ENCODE peak calls at places on chromosomes 4 and X, in seven cellular contexts. P is PC-3, G is body of pancreas, Y is endothelial cell, K is suprapubic skin, J is fibroblast of lung, V is esophagus muscularis mucosa. D is an unnamed sample.

GRCh38 chrX:55841962-55842752 is 124.6 kb downstream of the RRAGB start:
- DNase-seq in G (no peak), J (no peak), Y (no peak), V (peak; percentile 57), K (no peak), P (no peak), D (no peak)

GRCh38 chrX:20026278-20026677 is 35.4 kb upstream of the BCLAF3 start:
- DNase-seq in J (peak; percentile 47), Y (no peak), P (peak; percentile 54), G (no peak), K (no peak), V (no peak), D (no peak)

GRCh38 chr4:21801661-21802355 is 146.8 kb downstream of the KCNIP4 start:
- DNase-seq in K (no peak), Y (no peak), V (no peak), J (no peak), G (no peak), P (peak; percentile 9), D (no peak)

GRCh38 chr4:10750714-10751113 is 66.1 kb upstream of the CLNK start:
- DNase-seq in P (no peak), J (no peak), V (no peak), K (no peak), G (no peak), Y (no peak), D (no peak)

GRCh38 chr4:13893221-13893620 is 265.7 kb upstream of the BOD1L1 start:
- DNase-seq in G (no peak), Y (no peak), V (no peak), J (no peak), K (no peak), P (no peak), D (no peak)

GRCh38 chrX:70089575-70090297 is 27.5 kb downstream of the OTUD6A start:
- DNase-seq in P (peak; percentile 74), V (no peak), Y (no peak), K (no peak), J (peak; percentile 5), G (no peak), D (no peak)

GRCh38 chr4:188178276-188178675 is 39.0 kb downstream of the TRIML1 start:
- DNase-seq in J (peak; percentile 8), P (peak; percentile 46), K (no peak), G (no peak), Y (no peak), V (no peak), D (no peak)

GRCh38 chrX:118847676-118848075 is 24.1 kb downstream of the ZCCHC12 start:
- DNase-seq in G (no peak), V (no peak), J (peak; percentile 57), P (peak; percentile 80), K (no peak), Y (peak; percentile 33), D (peak; percentile 49)

GRCh38 chr4:92198711-92199110 is 105.1 kb upstream of the GRID2 start:
- DNase-seq in P (peak; percentile 53), G (no peak), J (peak; percentile 87), K (no peak), V (no peak), Y (no peak), D (no peak)

GRCh38 chrX:133726211-133726630 is 259.2 kb downstream of the GPC3 start:
- DNase-seq in J (peak; percentile 53), P (peak; percentile 93), V (no peak), K (no peak), Y (no peak), G (no peak), D (no peak)

GRCh38 chr4:16056681-16057400 is 27.0 kb downstream of the PROM1 start:
- DNase-seq in K (no peak), G (peak; percentile 44), P (peak; percentile 5), Y (no peak), V (no peak), J (no peak), D (no peak)

GRCh38 chrX:100654256-100654655 is 10.3 kb downstream of the SRPX2 start:
- DNase-seq in K (no peak), V (no peak), P (peak; percentile 53), G (no peak), Y (no peak), J (peak; percentile 58), D (no peak)

GRCh38 chrX:40513012-40513411 is 67.8 kb upstream of the ATP6AP2 start:
- DNase-seq in G (no peak), K (no peak), Y (no peak), P (no peak), J (no peak), V (no peak), D (no peak)

GRCh38 chr4:25863906-25864418 is 1.2 kb upstream of the SEL1L3 start:
- DNase-seq in G (peak; percentile 35), J (no peak), Y (peak; percentile 26), K (no peak), V (no peak), P (no peak), D (no peak)

GRCh38 chr4:153934689-153935017 is 145.8 kb upstream of the SFRP2 start:
- DNase-seq in P (no peak), V (no peak), Y (no peak), J (no peak), G (no peak), K (no peak), D (no peak)

GRCh38 chrX:16466640-16467432 is 183.1 kb upstream of the S100G start:
- DNase-seq in G (no peak), P (peak; percentile 84), K (no peak), J (no peak), V (no peak), Y (no peak), D (no peak)

GRCh38 chr4:3083732-3084131 is 9.3 kb downstream of the HTT start:
- DNase-seq in K (no peak), J (no peak), V (no peak), G (no peak), P (no peak), Y (no peak), D (no peak)

GRCh38 chr4:10582059-10582686 is 102.4 kb downstream of the CLNK start:
- DNase-seq in J (peak; percentile 77), V (no peak), Y (peak; percentile 51), K (no peak), G (peak; percentile 52), P (peak; percentile 63), D (peak; percentile 27)

DNA sequence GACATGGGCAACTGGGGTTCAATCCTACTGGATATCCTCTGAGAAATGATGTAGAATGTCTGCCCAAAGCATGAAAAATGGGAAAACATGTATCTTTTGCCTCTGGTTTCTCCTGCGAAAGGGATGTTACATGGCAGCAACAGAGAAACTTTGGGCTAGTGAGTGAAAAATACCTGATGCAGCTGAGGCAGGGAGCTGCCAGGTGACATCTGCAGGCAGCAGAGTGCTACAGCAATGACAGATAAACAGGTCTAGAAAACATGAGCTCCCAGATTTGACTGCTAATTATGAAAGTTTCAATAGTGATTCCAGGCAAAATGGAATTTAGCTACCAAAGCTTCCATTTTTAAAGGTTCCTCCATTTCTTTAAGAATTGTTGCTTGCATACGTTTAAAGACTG is 4.8 kb upstream of the CXCL1 start:
- DNase-seq in Y (no peak), G (peak; percentile 49), K (no peak), J (no peak), P (peak; percentile 73), V (no peak), D (peak; percentile 20)
- TF ChIP-seq CTCF in Y (no peak), G (peak; percentile 60), K (no peak), J (no peak), P (peak; percentile 93), V (peak; percentile 21), D (peak; percentile 35)

GRCh38 chrX:51922561-51922960 is 29.1 kb downstream of the MAGED1 start:
- DNase-seq in P (no peak), Y (no peak), J (no peak), K (no peak), G (no peak), V (no peak), D (no peak)

DNA sequence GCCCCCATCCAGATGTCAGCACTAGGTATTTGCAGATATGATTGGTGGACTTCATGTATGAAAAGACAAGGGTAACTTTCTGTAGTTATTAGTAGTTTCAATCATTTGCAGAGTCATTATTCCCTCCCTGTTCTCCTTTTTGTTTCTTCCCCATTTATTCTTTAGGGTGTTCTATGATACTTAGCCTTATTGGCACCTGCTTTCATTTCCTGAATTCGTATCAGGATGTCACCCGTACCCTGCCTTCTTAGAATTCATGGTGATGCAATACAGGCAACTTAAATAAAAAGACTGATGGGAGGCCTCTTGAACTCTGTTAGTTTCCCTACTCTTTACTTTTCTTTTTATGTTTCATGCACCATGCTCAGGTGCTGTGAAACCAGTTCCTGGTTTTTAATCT is 24.2 kb downstream of the MAGED1 start:
- DNase-seq in P (no peak), Y (no peak), K (no peak), G (no peak), J (no peak), V (no peak), D (no peak)
- TF ChIP-seq CTCF in P (no peak), Y (no peak), K (no peak), G (no peak), J (no peak), V (no peak), D (no peak)

DNA sequence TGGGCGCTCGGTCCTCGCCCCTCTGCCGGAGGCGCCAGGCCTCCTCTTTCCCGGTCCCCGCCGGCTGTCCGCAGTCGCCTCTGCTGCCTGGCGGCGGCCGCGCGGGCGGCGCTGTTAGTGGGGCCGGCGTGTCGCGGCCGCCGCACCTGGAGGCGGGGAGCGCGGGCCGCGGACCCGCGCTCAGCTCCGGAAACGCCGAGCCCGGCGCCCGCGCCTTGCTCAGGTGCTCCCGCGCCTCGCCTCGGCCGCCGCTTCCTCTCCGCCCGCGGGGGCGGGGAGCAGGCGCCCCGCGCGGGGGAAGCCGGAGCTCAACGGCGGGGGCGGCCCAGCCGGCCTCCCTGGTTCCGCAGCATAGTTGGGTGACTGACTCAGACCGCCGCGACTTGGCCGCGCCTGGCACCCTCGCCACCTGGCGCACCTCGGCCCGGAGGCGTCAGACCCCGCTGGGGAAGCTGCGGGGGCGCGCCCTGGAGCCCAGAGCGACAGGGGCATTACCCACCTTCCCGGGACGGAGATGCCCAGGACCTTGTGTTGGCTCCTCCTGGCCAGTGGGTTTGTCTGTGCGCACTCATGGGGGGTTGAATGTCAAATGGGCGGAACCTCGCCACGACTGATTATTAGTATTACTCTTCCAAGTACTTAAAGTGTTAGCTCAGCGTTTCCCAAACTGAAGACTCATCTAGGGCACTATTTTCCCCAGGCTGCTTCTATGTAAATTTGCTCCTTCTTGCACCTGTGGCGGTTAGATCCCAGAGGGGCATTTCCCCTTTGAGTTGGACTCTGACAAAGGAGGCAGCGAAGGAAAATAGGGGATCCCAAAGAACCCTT is at the start of gene ARAP2:
- DNase-seq in G (peak; percentile 83), P (peak; percentile 87), K (no peak), J (peak; percentile 12), V (no peak), Y (no peak), D (peak; percentile 81)
- TF ChIP-seq CTCF in G (peak; percentile 28), P (no peak), K (no peak), J (no peak), V (peak; percentile 7), Y (no peak), D (peak; percentile 18)

GRCh38 chrX:25011589-25012432 is 4.0 kb downstream of the ARX start:
- DNase-seq in J (no peak), V (no peak), K (no peak), G (no peak), P (no peak), Y (no peak), D (no peak)

GRCh38 chrX:25012793-25013592 is 2.8 kb downstream of the ARX start:
- DNase-seq in Y (no peak), K (no peak), V (no peak), P (no peak), G (no peak), J (no peak), D (no peak)

GRCh38 chrX:25012433-25012735 is 3.4 kb downstream of the ARX start:
- DNase-seq in P (no peak), Y (no peak), J (no peak), K (no peak), V (no peak), G (no peak), D (no peak)

GRCh38 chrX:25009407-25009806 is 6.4 kb downstream of the ARX start:
- DNase-seq in G (no peak), J (no peak), K (no peak), Y (no peak), P (no peak), V (no peak), D (no peak)

GRCh38 chrX:25010784-25011588 is 4.8 kb downstream of the ARX start:
- DNase-seq in V (no peak), J (no peak), Y (no peak), G (no peak), P (no peak), K (no peak), D (no peak)
- TF ChIP-seq CTCF in V (no peak), J (no peak), Y (no peak), G (no peak), P (no peak), K (no peak), D (no peak)

D was measured in GM13976.